ENCODE peak calls at places on chromosomes 7 and 10, in nine cellular contexts. B, Y, Q, X, C, V, L, U and P are unnamed samples. For H3K9me3, the result is how much of the 10 kb centered on the place peaks cover.

GRCh38 chr7:113775401-113775800 is 143.4 kb downstream of the PPP1R3A start:
- DNase-seq in B (no peak), Y (no peak), Q (no peak), X (no peak), C (no peak), V (no peak), L (no peak), U (no peak), P (no peak)

GRCh38 chr7:102389810-102390209 is 6.4 kb upstream of the PRKRIP1 start:
- DNase-seq in B (no peak), Y (no peak), Q (no peak), X (no peak), C (no peak), V (no peak), L (no peak), U (no peak), P (no peak)

GRCh38 chr10:70674560-70675495 is 2.5 kb downstream of the ADAMTS14 start:
- DNase-seq in B (no peak), Y (no peak), Q (no peak), X (no peak), C (no peak), V (peak), L (no peak), U (no peak), P (no peak)

GRCh38 chr10:21203473-21204107 is 306.5 kb upstream of the NEBL start:
- DNase-seq in B (no peak), Y (no peak), Q (no peak), X (no peak), C (no peak), V (no peak), L (no peak), U (no peak), P (no peak)

GRCh38 chr7:6241607-6241973 is 30.8 kb downstream of the CYTH3 start:
- DNase-seq in B (no peak), Y (no peak), Q (no peak), X (no peak), C (no peak), V (no peak), L (no peak), U (no peak), P (no peak)

GRCh38 chr7:44196450-44196872 is 4.3 kb upstream of the YKT6 start:
- DNase-seq in B (peak), Y (peak), Q (no peak), X (no peak), C (no peak), V (no peak), L (no peak), U (peak), P (no peak)

GRCh38 chr10:35607475-35608316 is 2.6 kb downstream of the GJD4 start:
- DNase-seq in B (no peak), Y (no peak), Q (no peak), X (peak), C (no peak), V (peak), L (no peak), U (no peak), P (no peak)

GRCh38 chr7:100008525-100008924 is 6.9 kb upstream of the ZKSCAN1 start:
- DNase-seq in B (no peak), Y (no peak), Q (peak), X (no peak), C (no peak), V (no peak), L (peak), U (no peak), P (no peak)

GRCh38 chr10:121978511-121978910 is 3.5 kb upstream of the NSMCE4A start:
- DNase-seq in B (no peak), Y (no peak), Q (no peak), X (no peak), C (no peak), V (peak), L (no peak), U (no peak), P (no peak)

GRCh38 chr7:26292768-26293560 is 1.3 kb downstream of the SNX10 start:
- DNase-seq in B (no peak), Y (no peak), Q (peak), X (no peak), C (no peak), V (no peak), L (no peak), U (no peak), P (no peak)

GRCh38 chr7:631966-632830 is 94.3 kb upstream of the DNAAF5 start:
- DNase-seq in B (no peak), Y (no peak), Q (no peak), X (peak), C (no peak), V (no peak), L (no peak), U (no peak), P (no peak)

GRCh38 chr7:55107946-55108345 is 89.1 kb downstream of the EGFR start:
- DNase-seq in B (no peak), Y (no peak), Q (no peak), X (no peak), C (no peak), V (no peak), L (no peak), U (no peak), P (no peak)

GRCh38 chr10:45179716-45180115 is 135.7 kb downstream of the OR13A1 start:
- DNase-seq in B (peak), Y (no peak), Q (no peak), X (no peak), C (peak), V (peak), L (no peak), U (no peak), P (no peak)

GRCh38 chr7:96236198-96237039 is 85.5 kb downstream of the SLC25A13 start:
- DNase-seq in B (peak), Y (no peak), Q (no peak), X (peak), C (peak), V (no peak), L (no peak), U (no peak), P (peak)

GRCh38 chr7:16978358-16979244 is 96.8 kb upstream of the AGR3 start:
- DNase-seq in B (no peak), Y (peak), Q (no peak), X (no peak), C (no peak), V (no peak), L (no peak), U (no peak), P (no peak)

GRCh38 chr7:125195156-125195555 is 265.5 kb upstream of the POT1 start:
- DNase-seq in B (no peak), Y (no peak), Q (no peak), X (no peak), C (no peak), V (no peak), L (no peak), U (no peak), P (no peak)

GRCh38 chr10:31133628-31134302 is 102.1 kb upstream of the ZNF438 start:
- DNase-seq in B (peak), Y (no peak), Q (peak), X (peak), C (peak), V (peak), L (peak), U (peak), P (peak)

GRCh38 chr10:30463944-30464451 is 30.0 kb downstream of the MAP3K8 start:
- DNase-seq in B (no peak), Y (peak), Q (no peak), X (no peak), C (no peak), V (no peak), L (no peak), U (no peak), P (no peak)

GRCh38 chr7:4079366-4079765 is 602.7 kb upstream of the FOXK1 start:
- DNase-seq in B (no peak), Y (no peak), Q (no peak), X (no peak), C (no peak), V (no peak), L (peak), U (peak), P (no peak)

DNA sequence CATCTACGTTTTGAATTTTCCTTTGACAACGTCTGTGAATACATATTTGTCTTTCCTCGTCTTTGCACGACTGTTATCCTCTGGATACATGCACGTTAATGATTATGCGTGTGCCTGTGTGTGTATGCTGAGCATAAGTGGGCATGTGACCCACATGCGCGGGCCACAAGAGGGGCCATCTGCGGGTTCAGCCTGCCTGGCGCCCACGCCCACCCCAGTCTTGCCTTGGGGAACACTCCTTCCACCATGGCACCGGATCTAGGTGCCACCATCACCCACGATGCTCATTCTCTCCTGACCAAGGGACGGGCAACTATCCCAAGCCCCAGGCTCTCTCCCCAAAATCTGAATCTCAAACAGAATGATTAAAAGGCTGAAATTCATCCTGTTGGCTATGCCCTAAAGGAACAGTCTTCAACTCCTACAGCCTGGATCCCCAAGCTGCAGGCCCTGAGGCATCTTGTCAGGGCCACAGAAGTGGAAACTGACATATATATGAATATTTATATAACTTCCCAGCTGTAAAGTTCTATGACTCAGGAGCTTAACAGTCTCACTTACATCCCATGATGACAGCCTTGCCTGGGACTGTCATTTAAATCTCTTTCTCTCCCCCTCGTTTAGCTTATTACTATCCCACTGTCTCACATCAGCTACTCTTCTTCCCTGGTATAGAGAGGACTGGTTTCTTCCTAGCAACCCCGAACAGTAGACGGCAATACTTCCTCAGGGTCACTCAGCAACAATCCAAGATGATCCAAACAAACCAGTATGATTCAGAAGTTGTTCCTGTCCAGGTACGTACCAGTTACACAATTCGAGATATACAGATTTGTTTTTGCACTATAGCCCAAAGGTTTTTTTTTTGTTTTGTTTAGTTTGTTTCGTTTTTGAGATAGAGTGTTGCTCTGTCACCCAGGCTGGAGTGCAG is 22.9 kb downstream of the KIAA1549 start:
- DNase-seq in B (no peak), Y (no peak), Q (no peak), X (no peak), C (no peak), V (peak), L (no peak), U (no peak), P (no peak)
- TF ChIP-seq EP300 in B (no peak), Y (no peak), Q (no peak), X (no peak), C (no peak), V (no peak), L (no peak), U (no peak), P (no peak)

GRCh38 chr10:131314148-131314547 is 2.6 kb upstream of the TCERG1L start:
- DNase-seq in B (no peak), Y (no peak), Q (no peak), X (no peak), C (no peak), V (no peak), L (no peak), U (no peak), P (no peak)

GRCh38 chr10:131313377-131313776 is 1.9 kb upstream of the TCERG1L start:
- DNase-seq in B (no peak), Y (no peak), Q (no peak), X (no peak), C (no peak), V (no peak), L (no peak), U (no peak), P (no peak)

GRCh38 chr10:131316321-131317075 is 5.0 kb upstream of the TCERG1L start:
- DNase-seq in B (no peak), Y (no peak), Q (no peak), X (no peak), C (no peak), V (peak), L (no peak), U (no peak), P (no peak)

GRCh38 chr10:131315343-131315742 is 3.8 kb upstream of the TCERG1L start:
- DNase-seq in B (no peak), Y (no peak), Q (no peak), X (no peak), C (no peak), V (no peak), L (no peak), U (no peak), P (no peak)

DNA sequence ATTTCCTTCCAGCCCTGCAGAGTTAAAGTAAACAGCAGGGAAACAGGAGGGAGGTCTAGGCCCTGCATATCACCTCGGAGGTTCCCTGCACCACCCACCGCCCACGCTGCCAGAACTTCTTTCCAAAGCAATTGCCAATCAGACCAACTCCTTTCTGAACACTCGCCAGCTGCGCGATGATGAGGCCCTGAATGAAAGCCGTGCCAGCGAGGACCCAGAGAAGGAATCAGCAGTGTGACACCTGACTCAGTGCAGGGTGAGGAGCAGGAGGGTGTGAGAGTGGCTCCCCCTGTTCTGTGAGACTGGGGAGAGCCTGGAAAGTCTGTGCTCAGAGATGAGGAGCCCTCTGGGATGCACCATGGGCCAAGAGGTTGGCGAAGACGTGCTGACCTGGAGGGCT is 3.3 kb upstream of the TCERG1L start:
- DNase-seq in B (no peak), Y (no peak), Q (no peak), X (no peak), C (no peak), V (no peak), L (no peak), U (no peak), P (no peak)
- H3K9me3 ChIP-seq in B (under half), Y (under half), Q (under half), X (under half), C (under half), V (under half), L (under half), U (under half), P (under half)

GRCh38 chr10:57579926-57580325 is 687.8 kb downstream of the IPMK start:
- DNase-seq in B (no peak), Y (peak), Q (no peak), X (no peak), C (no peak), V (no peak), L (no peak), U (no peak), P (no peak)
- TF ChIP-seq EP300 in B (no peak), Y (no peak), Q (no peak), X (no peak), C (no peak), V (no peak), L (no peak), U (no peak), P (no peak)

GRCh38 chr7:2841907-2842306 is 2.2 kb downstream of the GNA12 start:
- DNase-seq in B (no peak), Y (no peak), Q (no peak), X (no peak), C (no peak), V (no peak), L (no peak), U (no peak), P (no peak)
- H3K9me3 ChIP-seq in B (under half), Y (under half), Q (under half), X (under half), C (under half), V (under half), L (under half), U (under half), P (under half)

DNA sequence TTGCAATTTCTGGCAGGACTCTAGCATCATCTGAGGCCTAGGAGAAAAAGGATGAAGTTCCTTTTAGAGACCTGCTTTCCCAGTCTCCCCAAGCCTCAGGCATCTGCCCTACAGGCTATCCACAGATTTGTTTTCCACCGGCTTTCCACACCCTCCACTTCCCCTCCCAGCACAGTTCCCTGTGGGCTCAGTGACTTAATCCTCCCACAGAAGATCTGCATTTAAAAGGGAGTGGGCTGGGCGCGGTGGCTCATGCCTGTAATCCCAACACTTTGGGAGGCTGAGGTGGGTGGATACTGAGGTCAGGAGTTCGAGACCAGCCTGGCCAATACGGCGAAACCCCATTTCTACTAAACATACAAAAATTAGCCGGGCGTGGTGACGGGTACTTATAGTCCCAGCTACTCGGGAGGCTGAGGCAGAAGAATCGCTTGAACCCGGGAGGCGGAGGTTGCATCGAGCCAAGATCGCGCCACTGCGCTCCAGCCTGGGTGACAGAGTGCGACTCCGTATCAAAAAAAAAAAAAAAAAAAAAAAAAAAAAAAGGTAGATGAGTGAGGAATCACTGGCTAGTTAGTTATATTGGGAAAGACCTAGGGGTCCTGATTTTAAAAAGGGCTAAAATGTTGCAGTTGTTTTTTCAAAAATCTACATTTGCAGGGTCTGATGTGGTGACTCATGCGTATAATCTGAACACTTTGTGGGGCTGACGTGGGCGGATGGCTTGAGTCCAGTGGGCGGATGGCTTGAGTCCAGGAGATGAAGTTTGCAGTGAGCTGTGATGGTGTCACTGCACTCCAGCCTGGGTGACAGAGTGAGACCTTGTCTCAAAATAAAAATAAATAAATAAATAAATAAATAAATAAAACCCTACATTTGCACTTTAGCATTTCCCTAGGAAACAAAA is 119.5 kb downstream of the BAMBI start:
- DNase-seq in B (no peak), Y (peak), Q (peak), X (peak), C (no peak), V (no peak), L (peak), U (no peak), P (peak)
- TF ChIP-seq EP300 in B (no peak), Y (no peak), Q (no peak), X (no peak), C (no peak), V (no peak), L (no peak), U (no peak), P (no peak)

DNA sequence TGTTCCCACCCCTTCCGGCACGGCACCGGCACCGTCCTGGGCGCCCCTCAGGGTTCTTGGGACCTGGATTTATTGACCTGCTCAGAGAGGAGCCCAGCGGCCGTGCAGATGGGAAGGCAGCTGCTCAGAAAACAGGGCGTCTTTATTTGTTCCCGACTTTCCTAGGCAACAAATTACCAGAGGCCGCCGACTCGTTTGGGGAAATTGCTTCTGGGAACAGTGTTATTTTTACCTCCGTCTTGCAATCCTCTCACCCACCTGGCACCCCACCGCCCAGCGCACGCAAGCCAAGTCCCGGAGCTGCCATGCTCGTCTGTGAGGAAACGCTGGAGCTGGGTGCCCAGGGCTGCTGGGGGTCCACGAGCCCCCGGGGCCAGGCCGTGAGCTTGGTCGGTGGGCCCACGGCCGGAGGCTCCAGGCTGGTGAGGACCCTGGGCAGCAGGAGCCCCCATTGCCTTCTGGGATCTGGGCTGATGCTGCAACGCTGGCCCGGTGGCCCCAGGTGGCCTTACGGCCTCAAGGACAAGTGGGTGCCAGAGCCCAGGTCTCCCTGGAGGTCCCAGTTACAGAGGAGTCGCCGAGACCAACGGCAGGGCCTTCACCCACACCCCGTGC is 14.8 kb upstream of the ADGRA1 start:
- DNase-seq in B (no peak), Y (no peak), Q (no peak), X (no peak), C (no peak), V (peak), L (no peak), U (no peak), P (no peak)
- H3K9me3 ChIP-seq in B (under half), Y (under half), Q (under half), X (under half), C (under half), V (under half), L (under half), U (under half), P (under half)

DNA sequence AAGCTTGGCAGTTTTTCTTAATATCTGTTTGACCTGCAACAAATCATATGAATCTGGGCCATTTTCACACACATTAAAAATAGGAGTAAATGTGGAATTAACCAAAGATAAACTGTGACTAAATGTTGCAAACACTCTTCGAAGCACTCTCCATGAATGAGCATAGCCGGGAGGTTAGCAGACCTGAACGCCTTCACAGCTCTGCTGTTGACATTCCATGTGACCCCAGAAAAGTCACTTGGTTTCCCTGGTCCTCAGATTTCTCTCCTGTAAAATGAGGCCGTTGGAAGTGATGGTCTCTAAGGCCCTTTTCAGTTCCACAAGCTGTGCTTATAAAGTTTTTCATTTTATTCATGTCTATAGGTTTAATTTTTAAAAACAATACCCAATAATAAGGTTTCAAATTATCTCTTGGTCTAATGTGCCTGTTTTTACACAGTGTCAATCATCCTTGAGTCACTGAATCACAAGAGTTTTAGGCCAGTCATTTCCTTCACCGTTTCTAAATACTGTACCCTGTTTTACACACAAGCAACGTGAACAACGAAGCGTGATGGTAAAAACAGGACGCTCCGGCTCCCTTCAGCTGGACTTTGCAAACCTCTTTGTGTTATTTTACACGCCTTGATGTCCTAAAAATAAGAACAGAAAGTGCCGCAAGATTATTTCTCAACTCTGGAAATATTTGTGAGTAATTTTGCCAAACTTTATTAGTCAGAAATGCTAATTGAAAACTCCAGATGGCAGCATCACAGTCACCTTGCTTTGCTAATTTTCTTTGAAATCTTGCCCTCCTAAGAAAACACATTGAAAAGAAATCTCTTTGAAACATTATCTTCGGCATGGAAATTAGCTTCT is 38.6 kb upstream of the MET start:
- DNase-seq in B (no peak), Y (no peak), Q (no peak), X (peak), C (peak), V (no peak), L (no peak), U (no peak), P (peak)
- TF ChIP-seq EP300 in B (no peak), Y (no peak), Q (no peak), X (no peak), C (no peak), V (peak), L (peak), U (no peak), P (peak)